ENCODE peak calls at places on chromosomes 13 and 19, in ten cellular contexts. G is activated CD4-positive, alpha-beta T cell treated with anti-CD3 and anti-CD28 coated beads, Interleukin-2, amount 50 U/mL, for 4 hours; F is lung microvascular endothelial cell; V is NCI-H1436 treated with DMSO at 0.1 percent for 48 hours; T is effector CD4-positive, alpha-beta T cell; M is ELF-1; L is CD8-positive, alpha-beta T cell; C is Caco-2; Z is EH; U is C1 segment of cervical spinal cord. N is an unnamed sample.

GRCh38 chr13:99281811-99282263 is 23.7 kb upstream of the GPR18 start:
- DNase-seq in G (peak), F (no peak), V (no peak), T (peak), M (no peak), L (peak), C (no peak), Z (no peak), U (no peak), N (no peak)

GRCh38 chr19:5170329-5170745 is 170.3 kb downstream of the PTPRS start:
- DNase-seq in G (peak), F (peak), V (no peak), T (peak), M (peak), L (peak), C (peak), Z (no peak), U (no peak), N (no peak)

GRCh38 chr13:114015608-114016295 is 41.9 kb upstream of the C13orf46 start:
- DNase-seq in G (no peak), F (no peak), V (no peak), T (no peak), M (no peak), L (no peak), C (no peak), Z (peak), U (no peak), N (no peak)

GRCh38 chr13:24228852-24229458 is 68.4 kb downstream of the SPATA13 start:
- DNase-seq in G (peak), F (peak), V (no peak), T (peak), M (no peak), L (peak), C (no peak), Z (peak), U (no peak), N (peak)

GRCh38 chr13:24253520-24254150 is 55.7 kb upstream of the C1QTNF9 start:
- DNase-seq in G (no peak), F (no peak), V (no peak), T (no peak), M (no peak), L (peak), C (no peak), Z (no peak), U (no peak), N (no peak)

GRCh38 chr13:110726726-110727125 is 13.2 kb downstream of the ING1 start:
- DNase-seq in G (peak), F (no peak), V (no peak), T (peak), M (no peak), L (peak), C (no peak), Z (no peak), U (no peak), N (no peak)

GRCh38 chr19:29155683-29156082 is 57.3 kb downstream of the UQCRFS1 start:
- DNase-seq in G (no peak), F (no peak), V (no peak), T (no peak), M (no peak), L (no peak), C (no peak), Z (no peak), U (no peak), N (no peak)

GRCh38 chr13:67119481-67119883 is 110.7 kb downstream of the PCDH9 start:
- DNase-seq in G (no peak), F (peak), V (no peak), T (no peak), M (no peak), L (no peak), C (no peak), Z (peak), U (no peak), N (peak)

GRCh38 chr19:53906211-53907192 is 2.6 kb upstream of the CACNG7 start:
- DNase-seq in G (peak), F (peak), V (no peak), T (peak), M (peak), L (peak), C (no peak), Z (peak), U (peak), N (no peak)

GRCh38 chr13:103324641-103325040 is 258.4 kb upstream of the SLC10A2 start:
- DNase-seq in G (no peak), F (no peak), V (no peak), T (no peak), M (no peak), L (no peak), C (no peak), Z (no peak), U (no peak), N (no peak)

GRCh38 chr19:53877361-53877766 is 4.6 kb upstream of the PRKCG start:
- DNase-seq in G (no peak), F (peak), V (no peak), T (peak), M (peak), L (peak), C (no peak), Z (peak), U (no peak), N (no peak)

GRCh38 chr13:31878955-31879354 is 139.6 kb downstream of the RXFP2 start:
- DNase-seq in G (no peak), F (no peak), V (peak), T (no peak), M (no peak), L (no peak), C (no peak), Z (no peak), U (no peak), N (no peak)

GRCh38 chr13:49305824-49306425 is 58.2 kb downstream of the CDADC1 start:
- DNase-seq in G (no peak), F (no peak), V (no peak), T (no peak), M (no peak), L (no peak), C (no peak), Z (no peak), U (no peak), N (no peak)

GRCh38 chr19:48859711-48860572 is 8.5 kb downstream of the PLEKHA4 start:
- DNase-seq in G (no peak), F (no peak), V (no peak), T (no peak), M (peak), L (no peak), C (peak), Z (no peak), U (no peak), N (no peak)

GRCh38 chr19:5542665-5543064 is 25.1 kb downstream of the TINCR start:
- DNase-seq in G (no peak), F (no peak), V (no peak), T (no peak), M (no peak), L (no peak), C (no peak), Z (no peak), U (no peak), N (no peak)

GRCh38 chr13:47822036-47822435 is 179.0 kb downstream of the SUCLA2 start:
- DNase-seq in G (no peak), F (no peak), V (no peak), T (no peak), M (peak), L (no peak), C (no peak), Z (no peak), U (no peak), N (no peak)

GRCh38 chr13:74570834-74571233 is 436.6 kb upstream of the KLF12 start:
- DNase-seq in G (no peak), F (no peak), V (no peak), T (no peak), M (no peak), L (no peak), C (no peak), Z (peak), U (no peak), N (no peak)

GRCh38 chr13:73158851-73159250 is 100.0 kb downstream of the KLF5 start:
- DNase-seq in G (no peak), F (no peak), V (no peak), T (no peak), M (no peak), L (no peak), C (no peak), Z (peak), U (no peak), N (peak)